ENCODE peak calls at places on chromosomes 13 and 19, in five cellular contexts. M is fibroblast of pulmonary artery, U is uterus, H is AG04450, I is astrocyte of the spinal cord. A is an unnamed sample.
A peak's percentile ranks its signal among the peaks of the same experiment; 100 is the strongest.

GRCh38 chr19:4589579-4590410 is 30.3 kb upstream of the SEMA6B start:
- DNase-seq in I (no peak), M (no peak), U (no peak), H (no peak), A (peak; percentile 56)

GRCh38 chr13:97878421-97879375 is 74.8 kb upstream of the IPO5 start:
- DNase-seq in H (no peak), U (no peak), M (no peak), I (peak; percentile 33), A (no peak)

GRCh38 chr19:6066661-6067646 is 43.3 kb downstream of the RFX2 start:
- DNase-seq in U (peak; percentile 94), M (peak; percentile 98), H (no peak), I (peak; percentile 95), A (peak; percentile 84)

GRCh38 chr13:43883636-43884035 is 3.9 kb downstream of the LACC1 start:
- DNase-seq in U (no peak), H (no peak), I (no peak), M (no peak), A (no peak)

GRCh38 chr13:97211986-97212385 is 10.1 kb upstream of the MBNL2 start:
- DNase-seq in M (no peak), U (no peak), I (no peak), H (no peak), A (no peak)

GRCh38 chr13:95188128-95188527 is 113.1 kb downstream of the ABCC4 start:
- DNase-seq in I (no peak), H (no peak), U (no peak), M (no peak), A (no peak)

GRCh38 chr13:98856983-98857382 is 104.5 kb upstream of the SLC15A1 start:
- DNase-seq in U (no peak), M (peak; percentile 36), I (no peak), H (no peak), A (no peak)

GRCh38 chr19:40231544-40232424 is 5.3 kb upstream of the CCNP start:
- DNase-seq in U (no peak), I (no peak), M (no peak), H (no peak), A (no peak)

GRCh38 chr19:53828531-53828930 is 4.4 kb upstream of the NLRP12 start:
- DNase-seq in H (no peak), M (no peak), U (no peak), I (no peak), A (no peak)

GRCh38 chr13:112267650-112268049 is 108.5 kb upstream of the SPACA7 start:
- DNase-seq in M (no peak), U (no peak), H (no peak), I (no peak), A (no peak)

GRCh38 chr19:7871280-7871529 is 3.0 kb downstream of the PRR36 start:
- DNase-seq in U (no peak), M (no peak), I (no peak), H (no peak), A (no peak)

GRCh38 chr13:67619346-67619745 is 389.2 kb upstream of the PCDH9 start:
- DNase-seq in U (no peak), M (no peak), H (peak; percentile 2), I (peak; percentile 78), A (no peak)

GRCh38 chr13:54699831-54700230 is 1671.2 kb downstream of the OLFM4 start:
- DNase-seq in U (no peak), M (no peak), I (no peak), H (no peak), A (no peak)

GRCh38 chr19:38839816-38840582 is 8.4 kb upstream of the ECH1 start:
- DNase-seq in I (no peak), M (no peak), H (no peak), U (no peak), A (no peak)

GRCh38 chr19:5804516-5805464 is at the start of gene NRTN:
- DNase-seq in U (no peak), I (no peak), H (no peak), M (no peak), A (no peak)

GRCh38 chr19:44072543-44073401 is 813 bp downstream of the ZNF284 start:
- DNase-seq in H (no peak), M (peak; percentile 7), U (no peak), I (no peak), A (no peak)

GRCh38 chr13:29684441-29684840 is 89.0 kb upstream of the SLC7A1 start:
- DNase-seq in M (peak; percentile 44), H (no peak), U (no peak), I (peak; percentile 60), A (no peak)

GRCh38 chr13:97058896-97059295 is 64.6 kb upstream of the OXGR1 start:
- DNase-seq in U (no peak), M (no peak), I (peak; percentile 58), H (no peak), A (no peak)

GRCh38 chr13:90792335-90792734 is 555.2 kb upstream of the MIR17HG start:
- DNase-seq in M (no peak), U (no peak), I (no peak), H (no peak), A (no peak)

GRCh38 chr19:8575467-8575997 is 1.7 kb downstream of the MYO1F start:
- DNase-seq in I (peak; percentile 55), M (peak; percentile 40), H (no peak), U (no peak), A (no peak)

GRCh38 chr13:27622102-27622820 is 569 bp downstream of the POLR1D start:
- DNase-seq in U (no peak), H (no peak), M (peak; percentile 23), I (peak; percentile 27), A (no peak)

GRCh38 chr13:104114111-104114510 is 1047.9 kb upstream of the SLC10A2 start:
- DNase-seq in M (peak; percentile 73), H (no peak), U (no peak), I (no peak), A (no peak)

GRCh38 chr13:74839656-74840055 is 642.3 kb downstream of the TBC1D4 start:
- DNase-seq in H (no peak), U (no peak), I (peak; percentile 22), M (peak; percentile 23), A (no peak)

GRCh38 chr19:47391510-47392223 is 27.7 kb downstream of the MEIS3 start:
- DNase-seq in M (peak; percentile 79), H (peak; percentile 23), U (peak; percentile 58), I (peak; percentile 57), A (peak; percentile 84)

GRCh38 chr19:38929929-38930775 is at the start of gene SARS2:
- DNase-seq in I (peak; percentile 96), H (peak; percentile 90), M (peak; percentile 96), U (peak; percentile 95), A (peak; percentile 92)

GRCh38 chr13:83666126-83666525 is 216.1 kb downstream of the SLITRK1 start:
- DNase-seq in I (peak; percentile 43), U (no peak), M (no peak), H (no peak), A (no peak)

GRCh38 chr13:27481766-27482165 is 31.4 kb upstream of the MTIF3 start:
- DNase-seq in M (peak; percentile 51), H (no peak), I (peak; percentile 13), U (peak; percentile 26), A (peak; percentile 82)

GRCh38 chr19:34793562-34793961 is 20.5 kb upstream of the ZNF599 start:
- DNase-seq in H (no peak), U (no peak), M (no peak), I (no peak), A (no peak)

GRCh38 chr19:16862826-16863405 is 25.9 kb upstream of the F2RL3 start:
- DNase-seq in M (no peak), H (no peak), I (no peak), U (no peak), A (no peak)

GRCh38 chr19:11382898-11383705 is 1.0 kb downstream of the EPOR start:
- DNase-seq in M (peak; percentile 39), I (no peak), H (no peak), U (no peak), A (peak; percentile 73)

GRCh38 chr13:60617863-60618733 is 221.1 kb downstream of the TDRD3 start:
- DNase-seq in I (peak; percentile 62), U (no peak), M (peak; percentile 58), H (no peak), A (peak; percentile 14)

GRCh38 chr13:87884874-87885273 is 213.7 kb downstream of the SLITRK5 start:
- DNase-seq in I (peak; percentile 52), U (no peak), H (peak; percentile 2), M (peak; percentile 10), A (peak; percentile 3)

GRCh38 chr13:30377312-30377685 is 45.0 kb upstream of the UBE2L5 start:
- DNase-seq in H (no peak), M (no peak), I (no peak), U (no peak), A (no peak)

DNA sequence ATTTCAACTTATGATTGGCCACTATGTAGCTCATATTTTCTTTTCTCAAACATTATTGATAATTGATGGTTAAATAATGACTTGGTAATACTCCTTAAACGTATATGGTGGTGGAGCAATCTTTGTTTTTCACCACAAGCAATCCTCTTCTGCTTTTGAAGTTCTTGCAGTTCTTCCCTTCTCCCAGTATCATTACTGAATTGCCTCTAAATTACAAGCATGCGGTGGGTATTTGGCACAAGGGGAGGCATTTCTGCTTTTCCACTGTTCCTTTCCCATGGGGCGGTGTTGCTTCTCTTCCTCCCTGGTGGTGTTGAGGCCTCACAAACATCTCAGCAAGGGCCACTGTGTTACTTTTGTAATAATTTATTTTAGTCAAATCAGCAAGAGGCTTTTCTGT is 234.4 kb upstream of the RXFP2 start:
- DNase-seq in I (no peak), H (no peak), U (no peak), M (no peak), A (no peak)
- TF ChIP-seq CTCF in I (no peak), H (no peak), U (no peak), M (no peak), A (no peak)

GRCh38 chr13:57557979-57558529 is 73.5 kb upstream of the PCDH17 start:
- DNase-seq in U (no peak), I (peak; percentile 3), H (no peak), M (peak; percentile 11), A (no peak)
- TF ChIP-seq CTCF in U (no peak), I (no peak), H (no peak), M (peak; percentile 22), A (peak; percentile 81)

DNA sequence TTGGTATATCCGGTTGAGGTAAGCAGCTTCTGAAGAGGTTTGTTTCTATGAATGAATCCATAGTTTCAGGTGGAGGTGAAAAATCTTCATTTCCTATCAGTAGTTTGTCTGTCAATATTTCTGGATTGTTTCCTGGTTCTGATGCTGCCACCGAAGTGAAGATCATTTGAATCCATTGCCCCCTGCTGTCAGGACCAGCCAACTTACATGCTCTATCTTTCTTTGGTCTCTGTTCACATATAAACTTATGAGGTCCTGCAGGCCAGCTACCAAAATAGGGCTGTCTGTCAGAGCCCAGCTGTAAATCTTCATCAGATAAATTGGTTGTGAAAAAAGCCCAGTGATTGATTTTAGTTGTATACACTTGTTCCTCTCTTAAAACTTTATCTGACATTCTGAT is 15.2 kb upstream of the N4BP2L1 start:
- DNase-seq in M (peak; percentile 17), U (no peak), I (no peak), H (no peak), A (peak; percentile 27)
- TF ChIP-seq CTCF in M (peak; percentile 19), U (peak; percentile 10), I (peak; percentile 14), H (peak; percentile 46), A (peak; percentile 48)

DNA sequence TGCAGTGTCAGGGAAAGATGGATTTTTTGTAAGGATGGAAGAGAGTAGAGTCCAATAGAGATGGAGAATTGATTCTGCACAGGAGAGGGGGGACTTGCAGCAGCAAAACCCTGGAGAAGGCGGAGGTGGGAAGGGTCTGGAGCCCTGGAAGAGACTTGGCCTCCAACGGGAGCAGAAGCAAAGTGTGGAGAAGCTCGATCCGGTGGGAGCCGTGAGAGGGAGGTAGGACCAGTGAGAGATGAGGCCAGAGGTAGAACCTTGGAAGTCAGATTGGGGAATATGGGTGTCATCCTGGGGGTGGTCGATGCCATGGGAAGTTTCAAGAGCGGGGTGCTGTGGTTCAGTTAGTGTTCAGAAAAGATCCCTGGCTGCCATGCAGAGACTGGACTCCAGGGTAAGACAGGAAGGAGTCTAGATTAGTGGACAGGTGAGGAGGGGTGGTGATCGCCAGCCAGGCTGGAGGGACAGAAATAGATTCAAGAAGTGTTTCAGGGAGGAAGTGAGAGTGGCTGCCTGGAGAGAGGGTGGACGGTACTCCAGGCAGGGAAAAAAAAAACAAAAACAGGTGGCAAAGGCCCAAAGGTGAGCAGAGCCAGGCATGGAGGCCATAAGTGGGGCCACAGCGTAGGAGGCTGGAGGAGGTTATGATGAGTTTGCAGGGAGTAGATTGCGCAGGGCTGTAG is 2.6 kb downstream of the PPP5C start:
- DNase-seq in I (no peak), M (no peak), H (no peak), U (no peak), A (no peak)
- TF ChIP-seq CTCF in I (no peak), M (no peak), H (no peak), U (no peak), A (no peak)